ENCODE peak calls at places on chromosomes 7 and 10, in nine cellular contexts. K is activated naive CD4-positive, alpha-beta T cell treated with anti-CD3 and anti-CD28 coated beads, Interleukin-2, amount 10 ng/mL, durations not matched to agents 7 days and 5 days; I is HepG2; P is B cell; J is AG08395; R is SK-MEL-5; V is upper lobe of right lung; T is ovary; L is H7. S is an unnamed sample.
A peak's percentile ranks its signal among the peaks of the same experiment; 100 is the strongest.

GRCh38 chr10:19713800-19714525 is 102.3 kb upstream of the PLXDC2 start:
- DNase-seq in K (no peak), I (no peak), P (no peak), J (no peak), R (peak; percentile 56), V (no peak), T (no peak), L (peak; percentile 38), S (no peak)

GRCh38 chr10:62046522-62047239 is 145.2 kb downstream of the ARID5B start:
- DNase-seq in K (no peak), I (peak; percentile 67), P (no peak), J (no peak), R (no peak), V (no peak), T (no peak), L (no peak), S (no peak)

GRCh38 chr10:80497187-80498038 is 40.3 kb upstream of the SH2D4B start:
- DNase-seq in K (peak; percentile 46), I (no peak), P (no peak), J (no peak), R (no peak), V (peak; percentile 70), T (no peak), L (no peak), S (no peak)

GRCh38 chr10:30589441-30589840 is 40.1 kb downstream of the LYZL2 start:
- DNase-seq in K (no peak), I (no peak), P (no peak), J (no peak), R (no peak), V (peak; percentile 68), T (no peak), L (no peak), S (no peak)

GRCh38 chr7:51160990-51161615 is 155.5 kb downstream of the COBL start:
- DNase-seq in K (peak; percentile 65), I (peak; percentile 42), P (peak; percentile 53), J (peak; percentile 63), R (peak; percentile 86), V (peak; percentile 77), T (peak; percentile 64), L (peak; percentile 78), S (peak; percentile 43)

GRCh38 chr7:55545496-55545895 is 26.8 kb downstream of the VOPP1 start:
- DNase-seq in K (no peak), I (no peak), P (no peak), J (peak; percentile 54), R (no peak), V (no peak), T (no peak), L (no peak), S (no peak)

GRCh38 chr7:155205368-155206285 is 92.1 kb upstream of the INSIG1 start:
- DNase-seq in K (peak; percentile 92), I (no peak), P (peak; percentile 81), J (peak; percentile 96), R (peak; percentile 52), V (peak; percentile 91), T (peak; percentile 31), L (peak; percentile 85), S (no peak)

GRCh38 chr10:103042129-103042528 is 124.0 kb downstream of the CNNM2 start:
- DNase-seq in K (no peak), I (no peak), P (no peak), J (no peak), R (no peak), V (no peak), T (no peak), L (peak; percentile 27), S (no peak)

GRCh38 chr7:35707422-35707821 is 12.5 kb upstream of the HERPUD2 start:
- DNase-seq in K (no peak), I (no peak), P (no peak), J (peak; percentile 19), R (no peak), V (no peak), T (no peak), L (no peak), S (no peak)

GRCh38 chr7:98568891-98569290 is 48.2 kb upstream of the NPTX2 start:
- DNase-seq in K (no peak), I (no peak), P (no peak), J (no peak), R (no peak), V (no peak), T (no peak), L (no peak), S (no peak)

GRCh38 chr10:30596037-30596436 is 33.5 kb downstream of the LYZL2 start:
- DNase-seq in K (no peak), I (peak; percentile 55), P (no peak), J (no peak), R (no peak), V (no peak), T (no peak), L (no peak), S (no peak)

S was measured in pancreas.